ENCODE peak calls at places on chromosomes 3 and 15, in nine cellular contexts. W is A549, H is OCI-LY7, Z is GM23248, G is HepG2, F is mammary epithelial cell, E is neural progenitor cell, L is neuronal stem cell, D is fibroblast of lung. P is an unnamed sample.

GRCh38 chr15:89745131-89745530 is 5.9 kb downstream of the MESP1 start:
- DNase-seq in W (no peak), H (no peak), Z (no peak), G (no peak), F (no peak), E (no peak), L (no peak), D (no peak), P (no peak)

GRCh38 chr15:36109943-36110658 is 469.3 kb upstream of the CDIN1 start:
- DNase-seq in W (no peak), H (no peak), Z (peak), G (no peak), F (peak), E (no peak), L (no peak), D (peak), P (no peak)

GRCh38 chr3:130276203-130276803 is 69.2 kb upstream of the COL6A5 start:
- DNase-seq in W (peak), H (peak), Z (peak), G (peak), F (peak), E (peak), L (peak), D (peak), P (peak)

GRCh38 chr15:69093127-69093526 is 67.3 kb upstream of the GLCE start:
- DNase-seq in W (peak), H (no peak), Z (no peak), G (no peak), F (no peak), E (no peak), L (no peak), D (peak), P (peak)

GRCh38 chr15:79430901-79431635 is 1.1 kb upstream of the MINAR1 start:
- DNase-seq in W (no peak), H (no peak), Z (no peak), G (no peak), F (no peak), E (peak), L (peak), D (peak), P (no peak)

GRCh38 chr15:89171136-89172072 is 50.0 kb downstream of the RLBP1 start:
- DNase-seq in W (peak), H (peak), Z (peak), G (peak), F (no peak), E (peak), L (peak), D (peak), P (peak)

GRCh38 chr3:129330413-129330812 is 51.7 kb downstream of the HMCES start:
- DNase-seq in W (no peak), H (peak), Z (no peak), G (no peak), F (no peak), E (no peak), L (no peak), D (no peak), P (no peak)

GRCh38 chr15:25245801-25246622 is 192.8 kb downstream of the UBE3A start:
- DNase-seq in W (no peak), H (no peak), Z (no peak), G (no peak), F (no peak), E (no peak), L (no peak), D (no peak), P (no peak)

GRCh38 chr3:42697326-42698051 is 5.1 kb downstream of the HHATL start:
- DNase-seq in W (no peak), H (no peak), Z (no peak), G (no peak), F (no peak), E (no peak), L (no peak), D (no peak), P (no peak)

GRCh38 chr3:40309925-40310635 is 573 bp downstream of the EIF1B start:
- DNase-seq in W (peak), H (peak), Z (peak), G (peak), F (peak), E (peak), L (peak), D (peak), P (no peak)

GRCh38 chr3:459376-459710 is 262.8 kb downstream of the CHL1 start:
- DNase-seq in W (no peak), H (no peak), Z (no peak), G (no peak), F (no peak), E (peak), L (no peak), D (no peak), P (no peak)

GRCh38 chr15:68829068-68829467 is 8.4 kb upstream of the ANP32A start:
- DNase-seq in W (peak), H (peak), Z (peak), G (peak), F (peak), E (peak), L (no peak), D (no peak), P (no peak)

GRCh38 chr3:4522962-4523361 is 29.8 kb downstream of the ITPR1 start:
- DNase-seq in W (no peak), H (no peak), Z (no peak), G (no peak), F (no peak), E (no peak), L (no peak), D (no peak), P (no peak)

GRCh38 chr15:58546635-58547627 is 115.1 kb downstream of the LIPC start:
- DNase-seq in W (peak), H (no peak), Z (peak), G (peak), F (peak), E (no peak), L (no peak), D (peak), P (peak)

GRCh38 chr3:193782280-193782654 is 189.3 kb downstream of the OPA1 start:
- DNase-seq in W (peak), H (no peak), Z (no peak), G (no peak), F (peak), E (peak), L (no peak), D (peak), P (peak)

GRCh38 chr3:116815831-116816588 is 106.4 kb downstream of the TUSC7 start:
- DNase-seq in W (no peak), H (no peak), Z (peak), G (no peak), F (no peak), E (peak), L (no peak), D (peak), P (no peak)

GRCh38 chr3:110711851-110712396 is 359.7 kb upstream of the NECTIN3 start:
- DNase-seq in W (no peak), H (no peak), Z (peak), G (no peak), F (no peak), E (no peak), L (no peak), D (peak), P (no peak)

GRCh38 chr3:53806182-53807116 is 39.8 kb downstream of the CHDH start:
- DNase-seq in W (peak), H (no peak), Z (peak), G (peak), F (no peak), E (no peak), L (no peak), D (peak), P (no peak)

GRCh38 chr3:184565421-184566211 is 4.0 kb downstream of the EPHB3 start:
- DNase-seq in W (no peak), H (no peak), Z (peak), G (no peak), F (peak), E (peak), L (no peak), D (peak), P (peak)

GRCh38 chr3:146796078-146796477 is 190.9 kb upstream of the PLSCR5 start:
- DNase-seq in W (no peak), H (no peak), Z (no peak), G (no peak), F (no peak), E (no peak), L (no peak), D (no peak), P (no peak)

GRCh38 chr3:24508423-24508839 is 13.8 kb upstream of the THRB start:
- DNase-seq in W (no peak), H (no peak), Z (peak), G (no peak), F (peak), E (no peak), L (no peak), D (peak), P (no peak)

DNA sequence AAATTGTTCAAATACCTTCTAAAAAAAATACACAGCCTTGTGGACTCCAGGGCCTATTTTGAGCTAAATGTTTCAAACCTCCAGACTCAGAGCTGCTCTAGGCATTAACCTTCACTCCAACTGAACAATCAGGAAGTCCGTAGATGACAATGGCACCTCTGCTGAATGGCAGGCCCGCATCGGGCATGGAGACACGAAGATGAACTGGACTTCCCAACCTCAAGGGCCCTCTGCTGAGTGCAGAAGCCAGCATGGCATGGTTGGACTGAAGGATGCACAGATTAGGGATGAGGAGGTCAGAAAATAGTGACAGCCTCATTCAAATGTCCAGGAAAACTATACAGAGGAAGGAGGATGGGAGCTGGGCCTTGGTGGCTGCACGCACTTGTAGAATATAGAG is 2.2 kb downstream of the FAM174B start:
- DNase-seq in W (no peak), H (no peak), Z (no peak), G (no peak), F (no peak), E (no peak), L (no peak), D (no peak), P (no peak)
- H3K4me3 ChIP-seq in W (no peak), H (no peak), Z (no peak), G (no peak), F (no peak), E (no peak), L (no peak), D (no peak), P (peak)

GRCh38 chr3:171446301-171446700 is 13.9 kb downstream of the TNIK start:
- DNase-seq in W (no peak), H (no peak), Z (no peak), G (no peak), F (no peak), E (no peak), L (no peak), D (no peak), P (no peak)
- H3K4me2 ChIP-seq in W (no peak), H (no peak), Z (no peak), G (no peak), F (no peak), E (no peak), L (no peak), D (no peak), P (no peak)

GRCh38 chr15:101200181-101200580 is 51.7 kb downstream of the CHSY1 start:
- DNase-seq in W (no peak), H (no peak), Z (no peak), G (no peak), F (no peak), E (no peak), L (no peak), D (no peak), P (no peak)
- H3K4me3 ChIP-seq in W (no peak), H (peak), Z (peak), G (no peak), F (no peak), E (no peak), L (no peak), D (no peak), P (no peak)

DNA sequence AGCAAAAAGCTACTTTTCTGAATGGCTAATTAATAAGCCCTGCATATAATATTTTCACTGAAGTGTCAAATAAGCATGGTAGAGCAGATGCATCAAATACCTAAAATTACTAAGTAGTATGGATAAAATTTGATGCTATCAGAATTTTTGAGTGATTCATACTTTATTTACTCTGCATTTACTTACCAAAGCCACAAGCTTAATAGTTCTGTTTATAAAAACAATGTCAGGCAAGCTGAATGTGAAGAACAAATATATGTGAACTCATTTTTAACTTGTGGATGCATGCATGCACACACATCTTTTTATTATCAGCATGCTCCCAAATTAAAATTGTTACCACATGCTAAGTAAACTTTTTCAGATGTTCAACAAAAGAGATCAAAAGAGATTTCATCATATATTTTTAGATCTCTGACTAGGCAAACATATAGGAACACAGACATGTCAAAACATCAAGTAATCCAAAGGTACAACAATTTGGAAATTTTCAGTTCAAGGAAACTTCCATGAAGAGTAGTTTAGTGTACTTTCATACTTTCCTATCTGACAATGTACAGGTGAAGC is 969.4 kb downstream of the ROBO1 start:
- DNase-seq in W (no peak), H (no peak), Z (no peak), G (peak), F (no peak), E (no peak), L (no peak), D (no peak), P (no peak)
- H3K4me2 ChIP-seq in W (no peak), H (no peak), Z (no peak), G (no peak), F (no peak), E (no peak), L (no peak), D (no peak), P (no peak)

DNA sequence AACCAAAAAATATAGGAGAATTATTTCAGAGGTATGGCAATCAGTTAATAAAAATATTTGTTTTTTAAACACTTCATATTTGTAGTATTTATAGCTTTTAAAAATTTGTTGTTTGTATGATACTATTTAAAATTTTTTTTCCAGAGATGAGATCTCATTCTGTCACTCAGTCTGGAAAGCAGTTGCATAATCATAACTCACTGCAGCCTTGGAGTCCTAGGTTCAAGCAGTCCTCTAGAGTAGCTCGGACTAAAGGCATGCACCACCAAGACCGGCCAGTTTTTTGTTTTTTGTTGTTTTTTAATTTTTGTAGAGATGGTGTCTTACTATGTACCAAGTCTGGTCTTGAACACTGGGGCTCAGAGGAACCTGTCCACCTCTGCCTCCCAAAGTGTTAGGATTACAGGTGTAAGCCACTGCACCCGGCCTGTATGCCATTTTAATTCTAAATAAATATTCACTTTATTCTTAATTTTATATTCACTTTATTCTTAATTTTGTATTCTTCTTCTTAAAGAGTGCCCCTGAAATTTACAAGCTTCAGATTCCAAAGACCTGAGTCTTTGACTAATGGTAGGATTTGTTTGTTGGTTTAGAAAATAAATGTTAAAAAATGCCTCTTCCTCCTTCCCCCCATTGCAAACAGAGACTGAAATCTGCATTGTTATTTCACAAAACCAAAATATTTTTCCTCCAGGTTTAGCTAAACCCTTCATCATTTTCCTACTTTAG is 9.4 kb downstream of the TGFBR2 start:
- DNase-seq in W (no peak), H (no peak), Z (peak), G (no peak), F (no peak), E (no peak), L (no peak), D (no peak), P (no peak)
- H3K4me3 ChIP-seq in W (no peak), H (peak), Z (peak), G (peak), F (no peak), E (no peak), L (no peak), D (no peak), P (no peak)

DNA sequence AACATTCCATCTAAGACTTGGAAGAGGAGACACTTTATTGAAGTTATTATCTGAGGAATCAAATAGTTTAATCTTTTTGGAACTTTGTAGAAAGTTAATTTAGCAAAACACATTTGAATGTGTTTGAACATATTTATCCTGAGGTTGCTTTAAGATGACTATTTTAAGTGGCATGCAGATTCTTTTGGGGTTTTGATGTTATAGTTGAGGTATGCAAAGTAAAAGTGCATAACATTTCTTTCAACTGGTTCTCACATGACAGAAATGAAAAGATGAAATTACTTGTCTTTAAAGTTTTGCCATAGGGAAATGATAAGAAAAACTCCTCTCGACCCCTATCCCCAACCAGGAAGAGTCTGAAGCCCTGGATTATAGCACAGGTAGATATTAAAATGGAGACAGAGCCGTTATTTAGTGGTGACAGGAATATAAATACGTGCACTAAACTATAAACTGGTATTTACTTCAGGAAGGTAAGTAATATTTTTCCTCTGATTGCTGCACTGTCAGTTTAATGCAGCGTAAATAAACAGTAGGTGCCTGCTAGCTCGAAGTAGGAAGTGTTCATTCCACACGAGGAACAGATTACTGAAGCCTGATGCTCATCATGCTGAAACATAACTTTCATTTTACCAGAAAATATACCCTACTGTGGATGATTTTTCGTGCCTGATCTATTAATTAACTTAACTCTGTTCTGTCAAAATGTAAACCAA is 15.1 kb upstream of the SATB1 start:
- DNase-seq in W (no peak), H (peak), Z (peak), G (no peak), F (no peak), E (no peak), L (no peak), D (peak), P (no peak)
- H3K4me2 ChIP-seq in W (no peak), H (peak), Z (peak), G (no peak), F (no peak), E (no peak), L (no peak), D (peak), P (peak)

GRCh38 chr3:190847423-190847822 is 15.1 kb downstream of the GMNC start:
- DNase-seq in W (no peak), H (no peak), Z (no peak), G (no peak), F (no peak), E (no peak), L (no peak), D (peak), P (no peak)
- H3K4me3 ChIP-seq in W (no peak), H (no peak), Z (no peak), G (no peak), F (no peak), E (no peak), L (no peak), D (no peak), P (no peak)

GRCh38 chr15:55084216-55084615 is 112.5 kb downstream of the RSL24D1 start:
- DNase-seq in W (no peak), H (no peak), Z (no peak), G (no peak), F (no peak), E (no peak), L (no peak), D (no peak), P (no peak)

GRCh38 chr15:55088207-55088606 is 108.5 kb downstream of the RSL24D1 start:
- DNase-seq in W (no peak), H (no peak), Z (no peak), G (no peak), F (no peak), E (no peak), L (no peak), D (no peak), P (no peak)

DNA sequence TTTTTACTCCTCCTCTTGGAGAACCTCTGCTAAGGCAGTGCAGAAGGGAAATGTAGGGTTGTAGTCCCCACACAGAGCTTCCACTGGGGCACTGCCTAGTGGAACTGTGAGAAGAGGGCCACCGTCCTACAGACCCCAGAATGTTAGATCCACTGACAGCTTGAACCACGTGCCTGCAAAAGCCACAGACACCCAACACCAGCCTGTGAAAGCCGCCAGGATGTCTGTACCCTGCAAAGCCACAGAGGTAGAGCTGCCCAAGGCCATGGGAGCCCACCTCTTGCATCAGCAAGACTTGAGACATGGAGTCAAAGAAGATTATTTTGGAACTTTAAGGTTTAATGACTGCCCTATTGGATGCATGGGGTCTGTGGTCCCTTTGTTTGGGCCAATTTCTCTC is 112.1 kb downstream of the RSL24D1 start:
- DNase-seq in W (no peak), H (no peak), Z (no peak), G (no peak), F (no peak), E (no peak), L (no peak), D (no peak), P (no peak)
- H3K4me2 ChIP-seq in W (no peak), H (no peak), Z (no peak), G (no peak), F (no peak), E (no peak), L (no peak), D (no peak), P (no peak)

GRCh38 chr15:64825081-64825430 is 391 bp downstream of the PIF1 start:
- DNase-seq in W (no peak), H (peak), Z (peak), G (no peak), F (no peak), E (no peak), L (no peak), D (peak), P (no peak)
- H3K4me3 ChIP-seq in W (peak), H (peak), Z (peak), G (peak), F (peak), E (peak), L (peak), D (peak), P (peak)

DNA sequence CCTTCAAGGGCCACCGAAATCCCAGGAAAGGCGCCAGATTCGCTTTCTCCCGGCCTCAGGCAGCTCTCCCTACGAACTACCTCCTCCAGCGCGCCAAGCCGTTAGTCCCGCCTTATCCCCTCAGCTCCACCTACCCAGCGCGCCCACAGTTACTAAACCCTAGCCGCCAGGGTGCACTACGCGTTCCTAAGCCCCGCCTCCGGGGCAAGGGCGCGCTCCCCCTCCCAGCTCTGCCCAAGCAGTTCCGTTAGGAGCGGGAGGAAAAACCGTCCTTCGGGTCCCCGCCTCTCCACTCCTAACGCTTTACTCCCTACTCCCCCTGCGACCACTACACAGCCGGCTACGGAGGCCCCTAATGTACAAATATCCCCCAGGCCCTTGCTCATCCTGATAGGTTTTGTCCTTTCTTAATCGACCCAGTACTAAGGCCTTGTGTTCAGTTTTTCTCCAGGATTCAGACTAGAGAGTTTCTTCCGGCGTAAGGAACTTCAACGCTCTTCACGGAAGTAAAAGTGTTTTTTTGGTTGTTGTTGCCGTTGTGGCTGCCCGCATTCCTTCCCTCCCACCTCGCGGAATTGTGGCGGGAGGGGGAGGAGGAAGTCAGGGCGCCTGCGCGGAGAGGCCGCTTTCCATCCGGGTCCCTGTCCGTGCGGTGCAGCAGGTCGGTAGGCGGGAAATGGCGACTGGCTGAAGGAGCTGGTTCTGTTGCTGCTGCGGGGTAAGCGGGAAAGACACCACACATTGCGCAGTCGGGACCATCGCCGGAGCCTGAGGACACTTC is at the start of gene CTDSPL2:
- DNase-seq in W (peak), H (peak), Z (peak), G (peak), F (peak), E (peak), L (peak), D (peak), P (peak)
- H3K4me2 ChIP-seq in W (peak), H (peak), Z (peak), G (peak), F (peak), E (peak), L (peak), D (peak), P (peak)

P was measured in PC-9.